ENCODE peak calls at places on chromosome X, in seven cellular contexts. I, O, C, G, P, F and A are unnamed samples.

GRCh38 chrX:80807606-80808159 is 2.0 kb downstream of the BRWD3 start:
- DNase-seq in I (no peak), O (no peak), C (no peak), G (no peak), P (no peak), F (no peak), A (peak; percentile 7)

GRCh38 chrX:24561121-24561520 is 86.0 kb downstream of the PCYT1B start:
- DNase-seq in I (no peak), O (no peak), C (no peak), G (peak; percentile 12), P (peak; percentile 44), F (no peak), A (peak; percentile 25)

GRCh38 chrX:1673337-1673736 is 58.5 kb downstream of the ASMT start:
- DNase-seq in I (peak; percentile 72), O (peak; percentile 29), C (peak; percentile 17), G (peak; percentile 35), P (peak; percentile 32), F (no peak), A (peak; percentile 46)

GRCh38 chrX:123357941-123358340 is 173.9 kb downstream of the GRIA3 start:
- DNase-seq in I (no peak), O (no peak), C (no peak), G (no peak), P (no peak), F (no peak), A (no peak)

GRCh38 chrX:65726708-65727107 is 59.3 kb downstream of the MSN start:
- DNase-seq in I (peak; percentile 37), O (no peak), C (no peak), G (no peak), P (no peak), F (no peak), A (no peak)

GRCh38 chrX:48891402-48892288 is 5.9 kb downstream of the TIMM17B start:
- DNase-seq in I (peak; percentile 97), O (peak; percentile 92), C (peak; percentile 54), G (peak; percentile 78), P (peak; percentile 67), F (peak; percentile 56), A (peak; percentile 83)

GRCh38 chrX:139187738-139188137 is 342.8 kb upstream of the F9 start:
- DNase-seq in I (no peak), O (no peak), C (no peak), G (no peak), P (no peak), F (no peak), A (no peak)

GRCh38 chrX:38435130-38435529 is 82.7 kb downstream of the OTC start:
- DNase-seq in I (no peak), O (no peak), C (no peak), G (no peak), P (no peak), F (no peak), A (no peak)

GRCh38 chrX:133776072-133776471 is 209.3 kb downstream of the GPC3 start:
- DNase-seq in I (peak; percentile 71), O (no peak), C (peak; percentile 34), G (peak; percentile 17), P (no peak), F (no peak), A (peak; percentile 40)

GRCh38 chrX:50115973-50116372 is 84.8 kb downstream of the AKAP4 start:
- DNase-seq in I (no peak), O (no peak), C (no peak), G (no peak), P (no peak), F (no peak), A (no peak)

GRCh38 chrX:104488811-104489210 is 77.2 kb upstream of the IL1RAPL2 start:
- DNase-seq in I (no peak), O (no peak), C (no peak), G (no peak), P (no peak), F (no peak), A (no peak)

GRCh38 chrX:132270021-132270420 is 50.8 kb upstream of the RAP2C start:
- DNase-seq in I (no peak), O (no peak), C (no peak), G (no peak), P (no peak), F (no peak), A (no peak)

GRCh38 chrX:115533485-115533884 is 27.5 kb upstream of the PLS3 start:
- DNase-seq in I (no peak), O (peak; percentile 13), C (no peak), G (no peak), P (no peak), F (no peak), A (no peak)

GRCh38 chrX:22323541-22323940 is 50.8 kb downstream of the CBLL2 start:
- DNase-seq in I (no peak), O (no peak), C (no peak), G (no peak), P (no peak), F (no peak), A (no peak)

GRCh38 chrX:94751611-94752010 is 1077.6 kb downstream of the FAM133A start:
- DNase-seq in I (peak; percentile 15), O (no peak), C (no peak), G (no peak), P (no peak), F (no peak), A (no peak)

GRCh38 chrX:44253573-44253942 is 89.9 kb downstream of the EFHC2 start:
- DNase-seq in I (no peak), O (no peak), C (no peak), G (no peak), P (no peak), F (no peak), A (no peak)

GRCh38 chrX:71935542-71935941 is 24.9 kb downstream of the NHSL2 start:
- DNase-seq in I (peak; percentile 96), O (no peak), C (no peak), G (no peak), P (no peak), F (no peak), A (no peak)

GRCh38 chrX:154010330-154011087 is 9.2 kb downstream of the IRAK1 start:
- DNase-seq in I (no peak), O (peak; percentile 52), C (no peak), G (no peak), P (no peak), F (no peak), A (no peak)